ENCODE peak calls at places on chromosomes 2 and 18, in seven cellular contexts. P, B, O, L, Z, J and E are unnamed samples.

GRCh38 chr2:45908316-45909150 is 257.1 kb downstream of the PRKCE start:
- DNase-seq in P (no peak), B (no peak), O (no peak), L (no peak), Z (no peak), J (no peak), E (no peak)

GRCh38 chr2:202560200-202560599 is 74.6 kb upstream of the FAM117B start:
- DNase-seq in P (no peak), B (no peak), O (no peak), L (no peak), Z (no peak), J (no peak), E (no peak)

GRCh38 chr18:13831864-13832508 is 8.0 kb downstream of the MC5R start:
- DNase-seq in P (no peak), B (no peak), O (no peak), L (no peak), Z (no peak), J (no peak), E (no peak)

GRCh38 chr2:181615086-181615635 is 41.7 kb downstream of the CERKL start:
- DNase-seq in P (no peak), B (no peak), O (no peak), L (no peak), Z (no peak), J (no peak), E (no peak)

GRCh38 chr2:62270728-62271127 is 74.8 kb downstream of the B3GNT2 start:
- DNase-seq in P (no peak), B (peak; percentile 67), O (no peak), L (peak; percentile 32), Z (no peak), J (no peak), E (peak; percentile 64)

GRCh38 chr2:120587326-120587996 is 148.2 kb upstream of the GLI2 start:
- DNase-seq in P (no peak), B (no peak), O (no peak), L (no peak), Z (no peak), J (no peak), E (no peak)

GRCh38 chr2:221590861-221591260 is 18.8 kb upstream of the EPHA4 start:
- DNase-seq in P (no peak), B (no peak), O (no peak), L (no peak), Z (no peak), J (no peak), E (no peak)

GRCh38 chr2:235300368-235301201 is 193.3 kb upstream of the AGAP1 start:
- DNase-seq in P (no peak), B (peak; percentile 91), O (no peak), L (no peak), Z (no peak), J (no peak), E (peak; percentile 72)

GRCh38 chr2:239204143-239204875 is 196.5 kb downstream of the HDAC4 start:
- DNase-seq in P (no peak), B (no peak), O (peak; percentile 68), L (no peak), Z (no peak), J (no peak), E (no peak)

GRCh38 chr2:190156750-190157277 is 94.3 kb upstream of the MSTN start:
- DNase-seq in P (no peak), B (no peak), O (no peak), L (no peak), Z (no peak), J (no peak), E (no peak)

GRCh38 chr2:190162851-190163250 is 100.3 kb upstream of the MSTN start:
- DNase-seq in P (no peak), B (no peak), O (no peak), L (no peak), Z (no peak), J (no peak), E (peak; percentile 54)

GRCh38 chr2:190159453-190159852 is 96.9 kb upstream of the MSTN start:
- DNase-seq in P (no peak), B (no peak), O (no peak), L (no peak), Z (no peak), J (no peak), E (peak; percentile 33)

DNA sequence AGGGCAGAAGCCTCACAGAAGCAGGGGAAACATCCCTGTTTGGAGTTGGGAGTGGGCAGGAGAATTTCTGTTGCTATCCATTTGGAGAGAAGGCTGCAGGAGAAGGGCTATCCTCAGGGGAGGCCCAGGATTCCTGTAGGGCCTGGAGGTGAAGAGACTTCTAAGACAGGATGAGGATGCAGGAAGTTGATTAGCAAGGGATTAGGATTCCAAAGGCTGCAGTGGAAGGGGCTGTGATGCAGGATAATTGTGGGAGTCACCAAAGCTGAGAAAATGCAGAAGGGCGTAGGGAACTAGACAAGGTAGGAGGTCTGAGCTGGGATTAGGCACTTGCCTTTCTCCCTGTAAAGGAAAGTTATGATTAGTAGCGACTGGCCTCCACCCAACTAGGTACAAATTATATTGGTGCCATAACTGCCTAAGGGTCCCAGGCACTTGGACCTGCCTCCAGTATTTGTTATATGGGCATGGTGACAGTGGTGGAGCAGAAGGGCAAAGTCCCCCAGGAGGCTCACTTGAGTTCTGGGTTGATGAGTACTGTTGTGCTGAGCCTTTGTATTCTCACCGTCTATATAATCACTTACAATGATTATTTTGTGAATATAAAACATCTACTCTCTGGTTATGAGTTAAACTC is 96.4 kb upstream of the MSTN start:
- DNase-seq in P (no peak), B (no peak), O (no peak), L (peak; percentile 62), Z (no peak), J (no peak), E (no peak)
- TF ChIP-seq CTCF in P (no peak), B (no peak), O (no peak), L (no peak), Z (no peak), J (no peak), E (no peak)

GRCh38 chr2:226971770-226972169 is 135.9 kb downstream of the RHBDD1 start:
- DNase-seq in P (no peak), B (no peak), O (no peak), L (no peak), Z (peak; percentile 48), J (peak; percentile 60), E (no peak)
- H3K4me3 ChIP-seq in P (no peak overlapping the region), B (no peak overlapping the region), O (no peak overlapping the region), L (no peak overlapping the region), Z (no peak overlapping the region), J (peak overlapping the region; percentile 60), E (no peak overlapping the region)

DNA sequence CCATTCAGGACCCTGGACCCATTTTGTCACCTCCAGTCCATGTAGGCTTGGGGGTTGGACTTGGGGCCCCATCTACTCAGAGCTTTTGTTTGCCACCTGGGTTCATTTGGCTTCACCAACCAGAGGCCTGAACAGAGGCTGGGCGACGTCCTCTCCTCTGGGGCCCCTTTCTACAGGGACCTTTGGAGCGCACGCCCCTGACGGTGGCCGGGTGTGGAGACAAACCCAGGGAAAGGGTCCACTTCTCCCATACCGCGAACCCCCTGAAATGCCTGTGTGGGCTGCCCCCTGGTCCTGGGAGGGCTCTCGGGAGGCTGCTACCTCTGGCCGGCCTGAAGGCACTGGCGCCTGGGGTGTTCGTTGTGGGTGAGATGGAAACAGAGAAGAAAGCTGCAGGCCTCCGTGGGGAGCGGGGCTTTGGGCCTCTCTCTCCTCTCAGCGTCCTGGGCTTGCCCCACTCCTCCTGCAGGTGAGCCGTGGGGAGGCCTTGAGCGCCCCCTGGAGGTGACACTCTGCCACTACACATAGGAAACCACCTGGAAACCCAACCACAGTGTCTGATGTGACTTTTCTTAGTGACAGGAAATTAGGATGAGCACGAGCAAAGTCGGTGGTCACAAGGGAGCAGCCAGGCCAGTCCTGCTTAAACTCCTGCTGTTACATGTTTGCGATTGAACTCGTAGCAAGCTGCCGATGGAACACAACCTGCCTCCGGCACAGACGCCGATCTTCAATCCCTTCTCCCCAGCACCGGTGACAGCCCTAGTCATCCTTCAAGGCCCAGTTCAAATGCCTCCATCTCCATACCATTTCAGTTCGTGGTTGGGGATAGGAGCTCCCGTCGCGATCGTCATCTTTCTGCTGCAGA is 12.0 kb upstream of the NTSR2 start:
- DNase-seq in P (peak; percentile 26), B (peak; percentile 18), O (no peak), L (peak; percentile 36), Z (no peak), J (peak; percentile 58), E (no peak)
- TF ChIP-seq CTCF in P (peak; percentile 89), B (peak; percentile 90), O (peak; percentile 76), L (peak; percentile 57), Z (peak; percentile 14), J (peak; percentile 96), E (peak; percentile 89)

GRCh38 chr2:223846524-223846923 is 9.1 kb upstream of the AP1S3 start:
- DNase-seq in P (no peak), B (peak; percentile 93), O (no peak), L (no peak), Z (no peak), J (no peak), E (peak; percentile 66)
- H3K4me3 ChIP-seq in P (no peak overlapping the region), B (no peak overlapping the region), O (no peak overlapping the region), L (no peak overlapping the region), Z (no peak overlapping the region), J (no peak overlapping the region), E (no peak overlapping the region)

DNA sequence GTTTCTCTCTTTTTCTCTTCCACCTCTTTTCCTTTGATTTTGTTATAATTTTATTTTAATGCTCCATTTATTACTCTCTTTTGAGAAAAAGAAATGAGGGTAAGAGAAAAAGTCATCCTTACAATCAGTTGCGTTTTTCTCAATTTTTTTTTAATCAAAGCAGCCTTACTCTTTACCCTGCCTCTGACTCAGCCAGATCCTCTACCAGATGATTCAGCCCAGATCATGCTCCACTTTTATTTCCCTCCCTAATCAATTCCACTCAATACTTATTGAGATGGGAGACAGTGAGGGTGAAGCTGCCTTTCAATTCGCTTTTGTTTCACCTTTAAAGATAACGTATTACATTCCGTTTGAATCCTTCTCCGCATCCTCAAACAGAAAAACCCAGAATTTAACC is 337.9 kb downstream of the SATB2 start:
- DNase-seq in P (no peak), B (no peak), O (no peak), L (no peak), Z (no peak), J (no peak), E (no peak)
- TF ChIP-seq CTCF in P (no peak), B (no peak), O (no peak), L (no peak), Z (no peak), J (no peak), E (no peak)

DNA sequence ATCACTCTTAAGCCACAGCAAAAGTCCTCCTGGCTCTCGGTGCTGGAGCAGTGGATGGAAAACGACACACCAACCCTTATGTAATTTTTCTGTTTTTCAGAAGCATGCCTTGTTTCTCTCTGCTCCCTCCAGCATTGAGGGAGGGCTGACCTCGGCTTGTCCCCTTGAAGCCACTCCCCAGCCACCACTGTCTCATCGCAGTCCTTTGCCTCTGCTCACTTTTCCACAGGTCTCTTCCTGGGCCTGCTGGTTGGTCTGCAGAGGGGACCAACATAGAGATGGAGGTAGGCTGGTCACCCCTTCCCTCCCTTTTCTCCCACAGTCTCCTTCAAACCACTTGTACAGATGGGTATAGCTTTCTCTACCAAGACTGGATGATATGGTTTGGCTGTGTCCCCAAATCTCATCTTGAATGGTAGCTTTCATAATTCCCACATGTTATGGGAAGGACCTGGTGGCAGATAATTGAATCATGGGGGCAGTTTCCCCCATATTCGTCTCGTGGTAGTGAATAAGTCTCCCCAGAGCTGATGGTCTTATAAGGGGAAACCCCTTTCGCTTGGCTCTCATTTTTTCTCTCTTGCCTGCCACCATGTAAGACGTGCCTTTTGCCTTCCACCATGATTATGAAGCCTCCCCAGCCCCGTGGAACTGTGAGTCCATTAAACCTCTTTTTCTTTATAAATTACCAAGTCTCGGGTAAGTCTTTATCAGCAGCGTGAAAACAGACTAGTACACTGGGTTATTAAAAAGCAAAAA is 14.3 kb upstream of the RIOK3 start:
- DNase-seq in P (no peak), B (no peak), O (no peak), L (no peak), Z (no peak), J (no peak), E (no peak)
- H3K4me3 ChIP-seq in P (no peak overlapping the region), B (no peak overlapping the region), O (no peak overlapping the region), L (no peak overlapping the region), Z (no peak overlapping the region), J (peak overlapping the region; percentile 96), E (no peak overlapping the region)

GRCh38 chr18:50796495-50796894 is 23.3 kb downstream of the MRO start:
- DNase-seq in P (no peak), B (no peak), O (no peak), L (no peak), Z (no peak), J (no peak), E (no peak)
- TF ChIP-seq CTCF in P (no peak), B (no peak), O (no peak), L (no peak), Z (no peak), J (no peak), E (no peak)